ENCODE peak calls at places on chromosomes 5 and 9, in six cellular contexts. T is fibroblast of the aortic adventitia; B is immature natural killer cell; O is GM12865; F is ELR; R is activated CD8-positive, alpha-beta memory T cell treated with anti-CD3 and anti-CD28 coated beads, Interleukin-2, amount 50 U/mL, for 48 hours. C is an unnamed sample.

GRCh38 chr9:70563437-70564204 is 149.2 kb upstream of the KLF9 start:
- DNase-seq in T (peak), R (no peak), B (peak), O (peak), F (peak), C (no peak)

GRCh38 chr9:36298566-36298965 is 40.3 kb upstream of the GNE start:
- DNase-seq in B (no peak), F (peak), O (no peak), T (peak), R (no peak), C (no peak)

GRCh38 chr9:105425817-105426433 is 21.9 kb upstream of the FSD1L start:
- DNase-seq in T (peak), B (no peak), F (peak), O (peak), R (no peak), C (no peak)

GRCh38 chr5:132418876-132419275 is 49.4 kb downstream of the SLC22A5 start:
- DNase-seq in F (no peak), B (no peak), T (peak), R (no peak), O (no peak), C (no peak)

GRCh38 chr9:126652140-126652558 is 38.4 kb downstream of the LMX1B start:
- DNase-seq in B (no peak), R (no peak), T (no peak), O (no peak), F (no peak), C (no peak)

GRCh38 chr9:112838342-112838741 is 52.3 kb downstream of the SLC46A2 start:
- DNase-seq in F (no peak), B (no peak), R (no peak), O (no peak), T (no peak), C (no peak)

GRCh38 chr5:172745836-172746235 is 25.2 kb downstream of the DUSP1 start:
- DNase-seq in O (no peak), F (no peak), T (no peak), R (no peak), B (no peak), C (no peak)

GRCh38 chr9:81314525-81314924 is 374.8 kb downstream of the TLE1 start:
- DNase-seq in O (no peak), F (no peak), B (no peak), T (no peak), R (no peak), C (no peak)

C was measured in NCI-H1694.